ENCODE peak calls at places on chromosome 13, in six cellular contexts. R, T, Y, Z, X and V are unnamed samples.

GRCh38 chr13:91308299-91308698 is 39.2 kb upstream of the MIR17HG start:
- DNase-seq in T (no peak), R (no peak), Y (no peak), Z (no peak), X (no peak), V (no peak)

GRCh38 chr13:34155931-34156607 is 338.1 kb downstream of the RFC3 start:
- DNase-seq in X (no peak), R (no peak), Y (no peak), Z (no peak), T (no peak), V (no peak)

GRCh38 chr13:24682353-24682752 is 2.1 kb downstream of the ATP12A start:
- DNase-seq in Z (no peak), R (no peak), Y (no peak), X (no peak), T (no peak), V (no peak)

GRCh38 chr13:114319441-114319871 is 5.2 kb downstream of the CHAMP1 start:
- DNase-seq in Y (no peak), T (no peak), R (no peak), X (no peak), Z (no peak), V (no peak)

GRCh38 chr13:112732679-112733078 is 42.8 kb downstream of the ATP11A start:
- DNase-seq in Y (no peak), R (no peak), Z (no peak), X (no peak), T (no peak), V (no peak)

GRCh38 chr13:99931462-99931861 is 40.1 kb downstream of the ZIC5 start:
- DNase-seq in Y (no peak), X (no peak), R (no peak), Z (no peak), T (no peak), V (no peak)

GRCh38 chr13:27383104-27383921 is 41.1 kb upstream of the GTF3A start:
- DNase-seq in Y (no peak), R (no peak), T (peak), X (peak), Z (no peak), V (no peak)

GRCh38 chr13:72295173-72295572 is 428.2 kb upstream of the DACH1 start:
- DNase-seq in R (no peak), X (no peak), Z (no peak), T (no peak), Y (no peak), V (no peak)

GRCh38 chr13:52022355-52022754 is 2.1 kb upstream of the UTP14C start:
- DNase-seq in Y (no peak), R (no peak), T (no peak), X (no peak), Z (no peak), V (no peak)

GRCh38 chr13:33794576-33794975 is 23.4 kb upstream of the RFC3 start:
- DNase-seq in X (no peak), Y (no peak), T (no peak), R (no peak), Z (no peak), V (no peak)

GRCh38 chr13:37011788-37012187 is 11.2 kb downstream of the EXOSC8 start:
- DNase-seq in X (no peak), Z (no peak), R (no peak), Y (no peak), T (no peak), V (no peak)

GRCh38 chr13:27130223-27131015 is 41.2 kb downstream of the USP12 start:
- DNase-seq in X (no peak), Y (no peak), Z (no peak), R (no peak), T (no peak), V (no peak)

GRCh38 chr13:72244788-72245187 is 377.8 kb upstream of the DACH1 start:
- DNase-seq in R (no peak), T (no peak), Z (no peak), X (no peak), Y (no peak), V (no peak)

DNA sequence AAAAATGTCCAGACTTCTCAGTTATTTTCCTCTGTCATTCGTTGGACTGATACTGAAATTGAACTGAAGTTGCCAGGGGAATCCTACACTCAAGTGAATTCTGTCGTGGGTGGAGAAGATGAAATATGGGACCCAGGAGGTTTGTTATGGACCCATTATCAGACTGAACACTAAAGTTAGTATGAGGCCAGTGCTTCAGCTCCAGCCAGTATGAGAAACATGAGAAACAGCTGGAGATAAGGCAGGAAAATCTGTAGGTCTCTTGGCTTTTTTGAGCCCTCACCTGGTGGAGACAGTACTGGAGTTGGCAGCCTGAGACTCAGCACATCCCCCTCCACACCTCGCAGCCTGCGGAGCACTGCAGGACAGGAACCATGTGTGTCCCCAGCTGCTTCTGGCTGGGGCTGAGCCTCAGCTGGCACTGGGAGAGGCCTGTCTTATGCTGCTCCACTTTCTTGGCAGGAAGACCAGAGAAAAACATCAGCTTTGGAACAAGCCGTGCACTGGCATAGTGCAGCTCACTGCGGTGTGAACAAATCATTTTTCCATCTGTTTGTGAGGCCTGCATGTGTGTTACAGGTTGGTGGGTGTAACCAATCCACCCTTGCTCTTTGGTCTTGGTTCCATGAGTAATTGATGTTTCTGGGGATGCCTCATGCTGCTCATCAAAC is 641.0 kb downstream of the FGF9 start:
- DNase-seq in T (no peak), Z (no peak), Y (no peak), X (no peak), R (no peak), V (no peak)
- TF ChIP-seq CHD2 in T (no peak), Z (no peak), Y (no peak), X (no peak), R (no peak), V (no peak)

GRCh38 chr13:67043901-67044300 is 186.2 kb downstream of the PCDH9 start:
- DNase-seq in T (no peak), Y (no peak), Z (no peak), X (no peak), R (no peak), V (no peak)

GRCh38 chr13:67049744-67050143 is 180.4 kb downstream of the PCDH9 start:
- DNase-seq in R (no peak), Z (no peak), T (no peak), Y (no peak), X (no peak), V (no peak)

GRCh38 chr13:67048793-67049150 is 181.4 kb downstream of the PCDH9 start:
- DNase-seq in R (no peak), T (no peak), X (no peak), Z (no peak), Y (no peak), V (no peak)

GRCh38 chr13:67045357-67045756 is 184.8 kb downstream of the PCDH9 start:
- DNase-seq in X (no peak), R (no peak), Z (no peak), T (no peak), Y (no peak), V (no peak)

DNA sequence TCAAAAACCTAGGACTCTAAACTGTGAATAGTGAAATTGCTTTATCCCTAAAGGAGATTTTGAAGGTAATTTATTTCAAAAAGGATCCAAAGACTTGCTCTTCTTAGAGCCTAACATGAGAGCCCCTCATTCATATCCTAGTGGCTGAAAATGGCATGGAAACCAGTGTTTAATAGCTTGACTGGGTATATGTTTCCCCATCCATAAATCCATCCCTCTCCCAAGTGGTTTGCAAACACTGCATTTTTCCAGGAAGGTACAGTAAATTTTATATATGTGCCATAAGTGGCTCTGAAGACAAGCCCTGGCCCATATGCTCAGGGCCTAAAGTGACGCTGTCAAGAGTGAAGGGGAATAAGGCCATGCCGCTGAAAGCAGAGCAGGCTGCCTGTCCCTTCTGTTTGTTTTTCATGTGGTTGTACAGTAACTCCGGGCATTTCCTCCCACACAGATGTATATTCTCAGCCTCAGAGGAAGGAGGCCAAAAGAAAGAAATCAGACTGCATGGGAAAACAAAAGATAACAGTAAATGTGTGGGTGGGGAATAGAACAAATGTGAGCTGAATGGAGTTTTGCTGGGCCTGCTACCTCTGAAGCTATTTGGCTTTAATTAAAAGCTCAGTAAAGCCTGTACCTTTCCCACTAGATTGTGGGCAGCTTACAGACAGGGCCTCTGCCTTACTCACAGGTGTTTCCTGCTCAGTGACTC is 181.9 kb downstream of the PCDH9 start:
- DNase-seq in Z (no peak), X (no peak), T (no peak), Y (no peak), R (no peak), V (no peak)
- TF ChIP-seq CHD2 in Z (no peak), X (no peak), T (no peak), Y (no peak), R (no peak), V (no peak)

GRCh38 chr13:110396913-110397379 is 89.9 kb downstream of the COL4A2 start:
- DNase-seq in X (no peak), Z (no peak), Y (no peak), T (no peak), R (no peak), V (no peak)
- TF ChIP-seq CHD2 in X (no peak), Z (no peak), Y (no peak), T (no peak), R (no peak), V (no peak)

DNA sequence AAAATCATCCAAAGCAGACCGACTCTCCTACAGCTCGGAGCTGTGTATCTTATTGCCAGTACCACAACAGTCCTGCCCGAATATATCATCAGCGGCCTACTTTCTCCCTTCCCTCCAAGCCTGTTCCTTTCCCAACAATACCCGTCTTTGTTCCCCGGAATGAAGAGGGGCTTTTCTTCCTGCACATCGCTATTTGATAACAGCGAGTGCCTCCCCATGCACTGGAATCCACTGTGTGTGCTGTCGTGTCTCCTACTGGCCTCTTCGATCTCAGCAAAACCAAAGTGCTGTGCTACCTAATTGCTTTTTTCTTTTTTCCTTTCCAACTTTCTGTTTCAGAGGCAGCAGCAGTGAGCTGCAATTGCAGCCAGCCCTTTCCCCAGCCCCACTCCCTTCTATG is 43.5 kb downstream of the EFNB2 start:
- DNase-seq in R (no peak), T (no peak), X (no peak), Y (no peak), Z (no peak), V (no peak)
- TF ChIP-seq CHD2 in R (no peak), T (no peak), X (no peak), Y (no peak), Z (no peak), V (no peak)